ENCODE peak calls at places on chromosomes 12 and 14, in ten cellular contexts. One of them, this sample, is unnamed.

GRCh38 chr12:121925361-121925725 is 7.0 kb downstream of the CFAP251 start:
- DNase-seq in ACHN: no peak
- DNase-seq in testis: no peak
- DNase-seq in SHP77: no peak
- DNase-seq in AG09309: peak; percentile 60
- DNase-seq in MCF 10A: no peak
- DNase-seq in anterior cingulate cortex: no peak
- DNase-seq in OCI-LY7: no peak
- DNase-seq in HT1080: no peak
- DNase-seq in KG1: no peak
- DNase-seq in this sample: no peak

GRCh38 chr12:48004039-48004940 is at the start of gene COL2A1:
- DNase-seq in ACHN: no peak
- DNase-seq in testis: peak; percentile 36
- DNase-seq in SHP77: no peak
- DNase-seq in AG09309: no peak
- DNase-seq in MCF 10A: no peak
- DNase-seq in anterior cingulate cortex: no peak
- DNase-seq in OCI-LY7: no peak
- DNase-seq in HT1080: no peak
- DNase-seq in KG1: no peak
- DNase-seq in this sample: peak; percentile 24

GRCh38 chr12:96810057-96810456 is 97.0 kb upstream of the NEDD1 start:
- DNase-seq in ACHN: no peak
- DNase-seq in testis: no peak
- DNase-seq in SHP77: no peak
- DNase-seq in AG09309: no peak
- DNase-seq in MCF 10A: peak; percentile 15
- DNase-seq in anterior cingulate cortex: no peak
- DNase-seq in OCI-LY7: no peak
- DNase-seq in HT1080: no peak
- DNase-seq in KG1: no peak
- DNase-seq in this sample: no peak

GRCh38 chr12:26727482-26728204 is 105.4 kb downstream of the ITPR2 start:
- DNase-seq in ACHN: no peak
- DNase-seq in testis: no peak
- DNase-seq in SHP77: no peak
- DNase-seq in AG09309: no peak
- DNase-seq in MCF 10A: no peak
- DNase-seq in anterior cingulate cortex: no peak
- DNase-seq in OCI-LY7: no peak
- DNase-seq in HT1080: no peak
- DNase-seq in KG1: no peak
- DNase-seq in this sample: no peak

GRCh38 chr14:90969493-90970166 is 90.8 kb downstream of the RPS6KA5 start:
- DNase-seq in ACHN: no peak
- DNase-seq in testis: no peak
- DNase-seq in SHP77: no peak
- DNase-seq in AG09309: no peak
- DNase-seq in MCF 10A: no peak
- DNase-seq in anterior cingulate cortex: no peak
- DNase-seq in OCI-LY7: no peak
- DNase-seq in HT1080: no peak
- DNase-seq in KG1: no peak
- DNase-seq in this sample: no peak

GRCh38 chr14:61466249-61466904 is 145.0 kb downstream of the PRKCH start:
- DNase-seq in ACHN: no peak
- DNase-seq in testis: peak; percentile 66
- DNase-seq in SHP77: no peak
- DNase-seq in AG09309: peak; percentile 86
- DNase-seq in MCF 10A: peak; percentile 96
- DNase-seq in anterior cingulate cortex: no peak
- DNase-seq in OCI-LY7: no peak
- DNase-seq in HT1080: peak; percentile 79
- DNase-seq in KG1: no peak
- DNase-seq in this sample: no peak

GRCh38 chr12:1463073-1463905 is 131.1 kb downstream of the FBXL14 start:
- DNase-seq in ACHN: no peak
- DNase-seq in testis: no peak
- DNase-seq in SHP77: no peak
- DNase-seq in AG09309: no peak
- DNase-seq in MCF 10A: peak; percentile 11
- DNase-seq in anterior cingulate cortex: no peak
- DNase-seq in OCI-LY7: no peak
- DNase-seq in HT1080: no peak
- DNase-seq in KG1: no peak
- DNase-seq in this sample: no peak

GRCh38 chr14:70366890-70367289 is 7.4 kb upstream of the COX16 start:
- DNase-seq in ACHN: no peak
- DNase-seq in testis: no peak
- DNase-seq in SHP77: no peak
- DNase-seq in AG09309: no peak
- DNase-seq in MCF 10A: no peak
- DNase-seq in anterior cingulate cortex: no peak
- DNase-seq in OCI-LY7: no peak
- DNase-seq in HT1080: no peak
- DNase-seq in KG1: no peak
- DNase-seq in this sample: no peak

GRCh38 chr12:80321653-80322052 is 122.4 kb upstream of the PTPRQ start:
- DNase-seq in ACHN: no peak
- DNase-seq in testis: no peak
- DNase-seq in SHP77: no peak
- DNase-seq in AG09309: peak; percentile 7
- DNase-seq in MCF 10A: no peak
- DNase-seq in anterior cingulate cortex: no peak
- DNase-seq in OCI-LY7: no peak
- DNase-seq in HT1080: peak; percentile 11
- DNase-seq in KG1: no peak
- DNase-seq in this sample: no peak

GRCh38 chr14:67602995-67603545 is 3.0 kb upstream of the PIGH start:
- DNase-seq in ACHN: no peak
- DNase-seq in testis: no peak
- DNase-seq in SHP77: no peak
- DNase-seq in AG09309: no peak
- DNase-seq in MCF 10A: peak; percentile 58
- DNase-seq in anterior cingulate cortex: no peak
- DNase-seq in OCI-LY7: peak; percentile 68
- DNase-seq in HT1080: no peak
- DNase-seq in KG1: no peak
- DNase-seq in this sample: no peak

GRCh38 chr12:91417649-91418048 is 235.0 kb upstream of the DCN start:
- DNase-seq in ACHN: no peak
- DNase-seq in testis: no peak
- DNase-seq in SHP77: no peak
- DNase-seq in AG09309: no peak
- DNase-seq in MCF 10A: no peak
- DNase-seq in anterior cingulate cortex: no peak
- DNase-seq in OCI-LY7: no peak
- DNase-seq in HT1080: no peak
- DNase-seq in KG1: no peak
- DNase-seq in this sample: no peak

GRCh38 chr12:31476437-31476836 is 114.5 kb downstream of the DENND5B start:
- DNase-seq in ACHN: no peak
- DNase-seq in testis: no peak
- DNase-seq in SHP77: no peak
- DNase-seq in AG09309: no peak
- DNase-seq in MCF 10A: no peak
- DNase-seq in anterior cingulate cortex: no peak
- DNase-seq in OCI-LY7: no peak
- DNase-seq in HT1080: no peak
- DNase-seq in KG1: no peak
- DNase-seq in this sample: no peak

GRCh38 chr14:94110552-94111181 is at the start of gene IFI27:
- DNase-seq in ACHN: peak; percentile 21
- DNase-seq in testis: peak; percentile 87
- DNase-seq in SHP77: no peak
- DNase-seq in AG09309: no peak
- DNase-seq in MCF 10A: peak; percentile 79
- DNase-seq in anterior cingulate cortex: no peak
- DNase-seq in OCI-LY7: no peak
- DNase-seq in HT1080: peak; percentile 65
- DNase-seq in KG1: no peak
- DNase-seq in this sample: no peak

GRCh38 chr12:124761876-124762275 is 101.8 kb downstream of the SCARB1 start:
- DNase-seq in ACHN: no peak
- DNase-seq in testis: no peak
- DNase-seq in SHP77: no peak
- DNase-seq in AG09309: no peak
- DNase-seq in MCF 10A: no peak
- DNase-seq in anterior cingulate cortex: no peak
- DNase-seq in OCI-LY7: no peak
- DNase-seq in HT1080: no peak
- DNase-seq in KG1: no peak
- DNase-seq in this sample: no peak

GRCh38 chr12:106429636-106430035 is 72.1 kb downstream of the POLR3B start:
- DNase-seq in ACHN: no peak
- DNase-seq in testis: no peak
- DNase-seq in SHP77: no peak
- DNase-seq in AG09309: no peak
- DNase-seq in MCF 10A: no peak
- DNase-seq in anterior cingulate cortex: no peak
- DNase-seq in OCI-LY7: no peak
- DNase-seq in HT1080: no peak
- DNase-seq in KG1: no peak
- DNase-seq in this sample: no peak

GRCh38 chr14:103696466-103697071 is 18.7 kb downstream of the XRCC3 start:
- DNase-seq in ACHN: no peak
- DNase-seq in testis: peak; percentile 72
- DNase-seq in SHP77: no peak
- DNase-seq in AG09309: no peak
- DNase-seq in MCF 10A: no peak
- DNase-seq in anterior cingulate cortex: no peak
- DNase-seq in OCI-LY7: peak; percentile 36
- DNase-seq in HT1080: no peak
- DNase-seq in KG1: no peak
- DNase-seq in this sample: no peak

GRCh38 chr12:116533343-116534248 is 25.6 kb upstream of the MAP1LC3B2 start:
- DNase-seq in ACHN: peak; percentile 91
- DNase-seq in testis: peak; percentile 80
- DNase-seq in SHP77: peak; percentile 87
- DNase-seq in AG09309: no peak
- DNase-seq in MCF 10A: peak; percentile 63
- DNase-seq in anterior cingulate cortex: peak; percentile 62
- DNase-seq in OCI-LY7: peak; percentile 81
- DNase-seq in HT1080: peak; percentile 64
- DNase-seq in KG1: peak; percentile 61
- DNase-seq in this sample: peak; percentile 60

GRCh38 chr14:66231823-66232222 is 254.3 kb upstream of the CCDC196 start:
- DNase-seq in ACHN: no peak
- DNase-seq in testis: no peak
- DNase-seq in SHP77: no peak
- DNase-seq in AG09309: no peak
- DNase-seq in MCF 10A: no peak
- DNase-seq in anterior cingulate cortex: no peak
- DNase-seq in OCI-LY7: no peak
- DNase-seq in HT1080: no peak
- DNase-seq in KG1: no peak
- DNase-seq in this sample: no peak

GRCh38 chr12:93243689-93244513 is 133.8 kb upstream of the NUDT4 start:
- DNase-seq in ACHN: no peak
- DNase-seq in testis: no peak
- DNase-seq in SHP77: no peak
- DNase-seq in AG09309: peak; percentile 74
- DNase-seq in MCF 10A: peak; percentile 91
- DNase-seq in anterior cingulate cortex: no peak
- DNase-seq in OCI-LY7: peak; percentile 17
- DNase-seq in HT1080: peak; percentile 48
- DNase-seq in KG1: peak; percentile 60
- DNase-seq in this sample: no peak

GRCh38 chr14:52824479-52824878 is 33.1 kb upstream of the GNPNAT1 start:
- DNase-seq in ACHN: no peak
- DNase-seq in testis: no peak
- DNase-seq in SHP77: no peak
- DNase-seq in AG09309: no peak
- DNase-seq in MCF 10A: no peak
- DNase-seq in anterior cingulate cortex: no peak
- DNase-seq in OCI-LY7: no peak
- DNase-seq in HT1080: no peak
- DNase-seq in KG1: no peak
- DNase-seq in this sample: no peak

GRCh38 chr14:104323551-104324175 is 185.3 kb downstream of the KIF26A start:
- DNase-seq in ACHN: no peak
- DNase-seq in testis: peak; percentile 7
- DNase-seq in SHP77: no peak
- DNase-seq in AG09309: no peak
- DNase-seq in MCF 10A: no peak
- DNase-seq in anterior cingulate cortex: no peak
- DNase-seq in OCI-LY7: no peak
- DNase-seq in HT1080: no peak
- DNase-seq in KG1: no peak
- DNase-seq in this sample: no peak

GRCh38 chr14:28751467-28752058 is 15.0 kb upstream of the FOXG1 start:
- DNase-seq in ACHN: peak; percentile 53
- DNase-seq in testis: peak; percentile 73
- DNase-seq in SHP77: peak; percentile 83
- DNase-seq in AG09309: peak; percentile 11
- DNase-seq in MCF 10A: peak; percentile 73
- DNase-seq in anterior cingulate cortex: peak; percentile 23
- DNase-seq in OCI-LY7: peak; percentile 31
- DNase-seq in HT1080: peak; percentile 61
- DNase-seq in KG1: peak; percentile 3
- DNase-seq in this sample: no peak

GRCh38 chr12:52741378-52742195 is 35.6 kb downstream of the KRT76 start:
- DNase-seq in ACHN: peak; percentile 74
- DNase-seq in testis: peak; percentile 65
- DNase-seq in SHP77: no peak
- DNase-seq in AG09309: peak; percentile 1
- DNase-seq in MCF 10A: peak; percentile 75
- DNase-seq in anterior cingulate cortex: no peak
- DNase-seq in OCI-LY7: peak; percentile 53
- DNase-seq in HT1080: peak; percentile 32
- DNase-seq in KG1: no peak
- DNase-seq in this sample: no peak

GRCh38 chr14:100540141-100540925 is 46.9 kb downstream of the BEGAIN start:
- DNase-seq in ACHN: peak; percentile 5
- DNase-seq in testis: peak; percentile 70
- DNase-seq in SHP77: no peak
- DNase-seq in AG09309: no peak
- DNase-seq in MCF 10A: no peak
- DNase-seq in anterior cingulate cortex: no peak
- DNase-seq in OCI-LY7: no peak
- DNase-seq in HT1080: peak; percentile 54
- DNase-seq in KG1: no peak
- DNase-seq in this sample: no peak

GRCh38 chr14:101456246-101457159 is 104.8 kb upstream of the DIO3 start:
- DNase-seq in ACHN: no peak
- DNase-seq in testis: no peak
- DNase-seq in SHP77: no peak
- DNase-seq in AG09309: no peak
- DNase-seq in MCF 10A: no peak
- DNase-seq in anterior cingulate cortex: no peak
- DNase-seq in OCI-LY7: no peak
- DNase-seq in HT1080: no peak
- DNase-seq in KG1: no peak
- DNase-seq in this sample: no peak

GRCh38 chr12:6370994-6371754 is 4.2 kb downstream of the SCNN1A start:
- DNase-seq in ACHN: peak; percentile 99
- DNase-seq in testis: no peak
- DNase-seq in SHP77: peak; percentile 65
- DNase-seq in AG09309: no peak
- DNase-seq in MCF 10A: peak; percentile 96
- DNase-seq in anterior cingulate cortex: no peak
- DNase-seq in OCI-LY7: no peak
- DNase-seq in HT1080: peak; percentile 97
- DNase-seq in KG1: no peak
- DNase-seq in this sample: no peak

GRCh38 chr12:22255097-22255496 is 79.4 kb downstream of the ST8SIA1 start:
- DNase-seq in ACHN: no peak
- DNase-seq in testis: no peak
- DNase-seq in SHP77: no peak
- DNase-seq in AG09309: no peak
- DNase-seq in MCF 10A: peak; percentile 63
- DNase-seq in anterior cingulate cortex: no peak
- DNase-seq in OCI-LY7: no peak
- DNase-seq in HT1080: no peak
- DNase-seq in KG1: no peak
- DNase-seq in this sample: no peak

GRCh38 chr12:91722072-91722471 is 423.6 kb downstream of the BTG1 start:
- DNase-seq in ACHN: no peak
- DNase-seq in testis: no peak
- DNase-seq in SHP77: no peak
- DNase-seq in AG09309: no peak
- DNase-seq in MCF 10A: peak; percentile 50
- DNase-seq in anterior cingulate cortex: no peak
- DNase-seq in OCI-LY7: no peak
- DNase-seq in HT1080: peak; percentile 34
- DNase-seq in KG1: no peak
- DNase-seq in this sample: no peak

This sample was measured in T-cell.